ENCODE peak calls at places on chromosomes 11 and 22, in six cellular contexts. S, L, R, M, D and O are unnamed samples.

GRCh38 chr11:37449146-37449545 is 851.1 kb upstream of the RAG2 start:
- DNase-seq in S (peak), L (peak), R (peak), M (peak), D (peak), O (no peak)

GRCh38 chr11:9535189-9535781 is 38.2 kb upstream of the WEE1 start:
- DNase-seq in S (peak), L (peak), R (peak), M (peak), D (peak), O (peak)

GRCh38 chr11:73429121-73429740 is 53.0 kb downstream of the RELT start:
- DNase-seq in S (peak), L (no peak), R (no peak), M (peak), D (peak), O (no peak)

GRCh38 chr11:64928957-64929356 is 4.5 kb downstream of the PPP2R5B start:
- DNase-seq in S (no peak), L (no peak), R (no peak), M (no peak), D (no peak), O (no peak)

GRCh38 chr22:40449676-40450035 is 79.3 kb downstream of the SGSM3 start:
- DNase-seq in S (peak), L (peak), R (no peak), M (peak), D (peak), O (no peak)

GRCh38 chr11:66189031-66189745 is 79.3 kb upstream of the RAB1B start:
- DNase-seq in S (no peak), L (no peak), R (no peak), M (peak), D (no peak), O (no peak)

GRCh38 chr11:116691779-116692178 is 81.0 kb downstream of the BUD13 start:
- DNase-seq in S (peak), L (no peak), R (peak), M (peak), D (peak), O (peak)

GRCh38 chr11:69308531-69308930 is 14.6 kb downstream of the MYEOV start:
- DNase-seq in S (no peak), L (no peak), R (no peak), M (no peak), D (no peak), O (no peak)

GRCh38 chr11:299951-300735 is 817 bp upstream of the IFITM5 start:
- DNase-seq in S (no peak), L (no peak), R (peak), M (no peak), D (peak), O (peak)

GRCh38 chr11:113796663-113797259 is 17.2 kb downstream of the CLDN25 start:
- DNase-seq in S (peak), L (peak), R (peak), M (peak), D (peak), O (peak)